ENCODE peak calls at places on chromosomes 5 and 9, in nine cellular contexts. I is PC-9; Y is CD8-positive, alpha-beta memory T cell; P is IMR-90; Q is skeletal muscle cell; F is naive thymus-derived CD4-positive, alpha-beta T cell; R is astrocyte of the cerebellum; L is heart left ventricle; N is mesendoderm. C is an unnamed sample.

GRCh38 chr9:36976371-36977030 is 57.6 kb downstream of the PAX5 start:
- DNase-seq in I (peak), Y (no peak), P (no peak), Q (no peak), F (no peak), R (no peak), L (no peak), N (no peak), C (no peak)

GRCh38 chr5:123080215-123080614 is 8.8 kb upstream of the PRDM6 start:
- DNase-seq in I (no peak), Y (no peak), P (no peak), Q (no peak), F (no peak), R (no peak), L (no peak), N (no peak), C (no peak)

GRCh38 chr5:133763744-133764143 is 151.4 kb upstream of the FSTL4 start:
- DNase-seq in I (no peak), Y (no peak), P (no peak), Q (no peak), F (no peak), R (no peak), L (no peak), N (no peak), C (no peak)

GRCh38 chr5:67315082-67315801 is 118.6 kb upstream of the CD180 start:
- DNase-seq in I (no peak), Y (no peak), P (peak), Q (no peak), F (no peak), R (peak), L (no peak), N (peak), C (no peak)

GRCh38 chr5:135208555-135209494 is 174.8 kb upstream of the PITX1 start:
- DNase-seq in I (peak), Y (no peak), P (peak), Q (peak), F (no peak), R (peak), L (no peak), N (peak), C (peak)

GRCh38 chr5:5178121-5178520 is 38.0 kb downstream of the ADAMTS16 start:
- DNase-seq in I (no peak), Y (no peak), P (no peak), Q (no peak), F (no peak), R (no peak), L (no peak), N (peak), C (no peak)

GRCh38 chr5:15623794-15624193 is 123.8 kb downstream of the FBXL7 start:
- DNase-seq in I (no peak), Y (no peak), P (no peak), Q (no peak), F (no peak), R (no peak), L (no peak), N (no peak), C (no peak)

GRCh38 chr5:179166886-179167841 is 107.0 kb downstream of the ZNF354C start:
- DNase-seq in I (peak), Y (peak), P (peak), Q (no peak), F (peak), R (no peak), L (peak), N (peak), C (no peak)

GRCh38 chr5:72611111-72611724 is 104.0 kb upstream of the ZNF366 start:
- DNase-seq in I (peak), Y (peak), P (peak), Q (no peak), F (peak), R (peak), L (peak), N (peak), C (peak)

GRCh38 chr9:69325409-69326212 is 596 bp downstream of the ENTREP1 start:
- DNase-seq in I (peak), Y (no peak), P (no peak), Q (no peak), F (no peak), R (no peak), L (peak), N (peak), C (no peak)

GRCh38 chr9:75890541-75891276 is at the start of gene PCSK5:
- DNase-seq in I (peak), Y (peak), P (peak), Q (peak), F (peak), R (peak), L (peak), N (peak), C (peak)

GRCh38 chr9:93624431-93624834 is 48.0 kb downstream of the PHF2 start:
- DNase-seq in I (no peak), Y (no peak), P (no peak), Q (no peak), F (no peak), R (no peak), L (no peak), N (no peak), C (no peak)

GRCh38 chr5:114412509-114413171 is 50.8 kb downstream of the KCNN2 start:
- DNase-seq in I (no peak), Y (no peak), P (peak), Q (peak), F (no peak), R (peak), L (no peak), N (no peak), C (peak)

GRCh38 chr9:6944093-6944551 is 186.3 kb downstream of the KDM4C start:
- DNase-seq in I (no peak), Y (no peak), P (peak), Q (peak), F (no peak), R (peak), L (no peak), N (no peak), C (no peak)

GRCh38 chr9:84151236-84151635 is 170.6 kb downstream of the RMI1 start:
- DNase-seq in I (no peak), Y (no peak), P (no peak), Q (no peak), F (no peak), R (no peak), L (no peak), N (no peak), C (no peak)

GRCh38 chr5:9431151-9431495 is 114.8 kb downstream of the SEMA5A start:
- DNase-seq in I (no peak), Y (no peak), P (no peak), Q (no peak), F (no peak), R (no peak), L (no peak), N (no peak), C (no peak)

GRCh38 chr5:141778211-141778610 is 96.2 kb upstream of the ARAP3 start:
- DNase-seq in I (no peak), Y (no peak), P (peak), Q (peak), F (no peak), R (peak), L (no peak), N (peak), C (no peak)

GRCh38 chr5:100827481-100827889 is 75.6 kb downstream of the ST8SIA4 start:
- DNase-seq in I (peak), Y (no peak), P (no peak), Q (peak), F (no peak), R (no peak), L (peak), N (no peak), C (no peak)

GRCh38 chr5:22916393-22916792 is 63.2 kb upstream of the CDH12 start:
- DNase-seq in I (no peak), Y (no peak), P (no peak), Q (no peak), F (no peak), R (no peak), L (no peak), N (no peak), C (no peak)

GRCh38 chr5:178434851-178435250 is 155.3 kb downstream of the COL23A1 start:
- DNase-seq in I (no peak), Y (no peak), P (no peak), Q (no peak), F (no peak), R (no peak), L (peak), N (no peak), C (no peak)

GRCh38 chr9:77158772-77159513 is 18.4 kb upstream of the VPS13A start:
- DNase-seq in I (no peak), Y (no peak), P (peak), Q (peak), F (no peak), R (no peak), L (no peak), N (peak), C (no peak)

GRCh38 chr9:95725045-95725444 is 150.4 kb upstream of the ERCC6L2 start:
- DNase-seq in I (no peak), Y (no peak), P (no peak), Q (no peak), F (no peak), R (no peak), L (no peak), N (no peak), C (no peak)

GRCh38 chr9:7976167-7976755 is 176.7 kb upstream of the DMAC1 start:
- DNase-seq in I (no peak), Y (peak), P (no peak), Q (no peak), F (peak), R (peak), L (no peak), N (no peak), C (no peak)

GRCh38 chr5:95261369-95262175 is 23.3 kb downstream of the MCTP1 start:
- DNase-seq in I (peak), Y (no peak), P (peak), Q (no peak), F (no peak), R (peak), L (no peak), N (peak), C (peak)

GRCh38 chr5:463952-464351 is 21.0 kb downstream of the EXOC3 start:
- DNase-seq in I (no peak), Y (peak), P (no peak), Q (no peak), F (peak), R (no peak), L (no peak), N (no peak), C (no peak)

GRCh38 chr5:33401482-33402390 is 39.0 kb upstream of the TARS1 start:
- DNase-seq in I (peak), Y (no peak), P (peak), Q (peak), F (no peak), R (peak), L (no peak), N (peak), C (peak)

GRCh38 chr5:419970-420369 is 23.0 kb upstream of the EXOC3 start:
- DNase-seq in I (no peak), Y (no peak), P (no peak), Q (no peak), F (no peak), R (no peak), L (no peak), N (no peak), C (no peak)

GRCh38 chr5:95284512-95285405 is at the start of gene MCTP1:
- DNase-seq in I (peak), Y (no peak), P (no peak), Q (no peak), F (no peak), R (no peak), L (no peak), N (peak), C (no peak)

GRCh38 chr5:93578813-93579560 is 2.0 kb downstream of the NR2F1-AS1 start:
- DNase-seq in I (peak), Y (no peak), P (peak), Q (no peak), F (no peak), R (no peak), L (no peak), N (no peak), C (no peak)

GRCh38 chr5:54484219-54484894 is 28.9 kb downstream of the HSPB3 start:
- DNase-seq in I (no peak), Y (no peak), P (no peak), Q (no peak), F (no peak), R (no peak), L (no peak), N (no peak), C (no peak)

GRCh38 chr5:96962540-96962991 is 26.7 kb downstream of the LNPEP start:
- DNase-seq in I (no peak), Y (no peak), P (no peak), Q (no peak), F (peak), R (no peak), L (no peak), N (no peak), C (no peak)

GRCh38 chr5:38540348-38540747 is 16.1 kb downstream of the LIFR start:
- DNase-seq in I (no peak), Y (no peak), P (no peak), Q (no peak), F (no peak), R (no peak), L (peak), N (no peak), C (no peak)

GRCh38 chr9:116646661-116647514 is 40.2 kb upstream of the TRIM32 start:
- DNase-seq in I (peak), Y (no peak), P (peak), Q (no peak), F (no peak), R (peak), L (no peak), N (peak), C (no peak)

GRCh38 chr9:137162505-137163100 is 7.2 kb downstream of the LRRC26 start:
- DNase-seq in I (no peak), Y (no peak), P (no peak), Q (no peak), F (no peak), R (no peak), L (no peak), N (peak), C (no peak)
- H3K4me3 ChIP-seq in I (no peak), Y (no peak), P (peak), Q (peak), F (no peak), R (no peak), L (peak), N (no peak), C (no peak)

GRCh38 chr9:126334626-126335621 is 8.3 kb downstream of the MVB12B start:
- DNase-seq in I (peak), Y (no peak), P (peak), Q (no peak), F (no peak), R (no peak), L (no peak), N (no peak), C (no peak)
- H3K4me3 ChIP-seq in I (no peak), Y (no peak), P (no peak), Q (no peak), F (no peak), R (no peak), L (no peak), N (no peak), C (no peak)

GRCh38 chr5:155728146-155728856 is 598.7 kb upstream of the SGCD start:
- DNase-seq in I (no peak), Y (no peak), P (peak), Q (peak), F (no peak), R (peak), L (peak), N (peak), C (no peak)
- H3K4me3 ChIP-seq in I (no peak), Y (peak), P (peak), Q (peak), F (no peak), R (peak), L (peak), N (peak), C (no peak)

GRCh38 chr9:91817106-91817492 is 132.9 kb downstream of the ROR2 start:
- DNase-seq in I (no peak), Y (no peak), P (no peak), Q (no peak), F (no peak), R (no peak), L (no peak), N (no peak), C (no peak)

GRCh38 chr9:91818647-91819403 is 131.2 kb downstream of the ROR2 start:
- DNase-seq in I (no peak), Y (no peak), P (no peak), Q (no peak), F (no peak), R (no peak), L (no peak), N (no peak), C (no peak)

GRCh38 chr9:91816356-91816755 is 133.7 kb downstream of the ROR2 start:
- DNase-seq in I (no peak), Y (no peak), P (no peak), Q (no peak), F (no peak), R (no peak), L (no peak), N (no peak), C (no peak)

GRCh38 chr9:91818226-91818587 is 131.8 kb downstream of the ROR2 start:
- DNase-seq in I (no peak), Y (no peak), P (no peak), Q (no peak), F (no peak), R (no peak), L (no peak), N (no peak), C (no peak)

DNA sequence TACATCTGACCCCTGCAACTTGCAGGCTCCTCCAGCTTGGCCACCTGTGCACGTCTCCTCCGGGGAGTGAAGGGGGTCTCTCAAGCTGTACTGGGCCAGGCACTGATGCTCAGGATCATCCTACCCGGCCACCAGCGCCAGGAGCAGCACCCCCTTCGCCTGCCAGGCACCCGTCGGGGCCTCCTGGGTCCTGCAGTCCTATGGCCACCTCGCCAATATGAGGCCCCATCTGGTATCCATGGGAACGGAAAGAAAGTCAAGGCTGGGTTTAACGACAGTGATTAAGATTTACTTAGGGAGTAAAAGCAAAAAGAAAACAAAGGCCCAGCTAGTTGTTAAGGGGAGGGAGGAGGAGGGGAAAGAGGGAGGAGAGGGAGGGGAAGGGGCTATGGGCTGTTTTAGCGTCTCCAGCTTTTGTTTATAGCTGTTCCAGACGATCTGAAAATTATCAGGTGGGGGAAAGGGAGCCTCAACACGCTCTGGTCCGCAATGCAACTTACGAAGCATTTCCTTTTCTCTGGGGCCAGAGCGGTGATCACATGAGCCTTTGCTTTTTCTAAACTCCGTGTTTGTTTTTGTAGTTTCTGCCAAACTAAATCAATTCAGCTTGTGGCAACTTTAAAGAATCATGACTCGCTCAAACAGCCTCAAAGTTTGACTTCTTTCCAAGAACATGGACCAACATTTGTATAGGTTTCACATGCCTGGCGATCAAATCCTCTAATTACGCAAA is 132.4 kb downstream of the ROR2 start:
- DNase-seq in I (no peak), Y (no peak), P (peak), Q (peak), F (no peak), R (peak), L (no peak), N (peak), C (peak)
- H3K4me3 ChIP-seq in I (no peak), Y (no peak), P (no peak), Q (peak), F (no peak), R (peak), L (no peak), N (no peak), C (peak)

C was measured in HFF-Myc.